ENCODE peak calls at places on chromosomes 6 and 20, in six cellular contexts. Q, X, W, Y, K and E are unnamed samples.

GRCh38 chr6:113830140-113830539 is 27.0 kb upstream of the MARCKS start:
- DNase-seq in Q (no peak), X (no peak), W (no peak), Y (no peak), K (no peak), E (no peak)

GRCh38 chr6:129163551-129163950 is 280.6 kb downstream of the LAMA2 start:
- DNase-seq in Q (no peak), X (no peak), W (no peak), Y (no peak), K (no peak), E (no peak)

GRCh38 chr6:157287923-157288322 is 35.4 kb downstream of the TMEM242 start:
- DNase-seq in Q (no peak), X (no peak), W (no peak), Y (no peak), K (no peak), E (no peak)

GRCh38 chr6:144343736-144344428 is 58.7 kb downstream of the UTRN start:
- DNase-seq in Q (no peak), X (no peak), W (no peak), Y (no peak), K (peak), E (no peak)

GRCh38 chr20:51042657-51043247 is 19.8 kb upstream of the KCNG1 start:
- DNase-seq in Q (no peak), X (no peak), W (no peak), Y (no peak), K (no peak), E (no peak)

GRCh38 chr6:110971458-110971857 is 10.4 kb upstream of the RPF2 start:
- DNase-seq in Q (no peak), X (no peak), W (no peak), Y (no peak), K (no peak), E (no peak)

GRCh38 chr20:24963672-24964517 is 14.8 kb downstream of the CST7 start:
- DNase-seq in Q (no peak), X (no peak), W (no peak), Y (no peak), K (no peak), E (no peak)

GRCh38 chr6:128046033-128046432 is 145.2 kb upstream of the THEMIS start:
- DNase-seq in Q (no peak), X (no peak), W (no peak), Y (no peak), K (no peak), E (no peak)

GRCh38 chr20:23318347-23318746 is 32.2 kb upstream of the NXT1 start:
- DNase-seq in Q (no peak), X (no peak), W (no peak), Y (no peak), K (no peak), E (no peak)

GRCh38 chr20:44701116-44701865 is 13.9 kb upstream of the CCN5 start:
- DNase-seq in Q (peak), X (no peak), W (no peak), Y (no peak), K (no peak), E (no peak)

GRCh38 chr6:161439093-161439492 is 165.2 kb upstream of the AGPAT4 start:
- DNase-seq in Q (peak), X (peak), W (peak), Y (no peak), K (no peak), E (no peak)

GRCh38 chr6:35052694-35053565 is 88.2 kb downstream of the TCP11 start:
- DNase-seq in Q (no peak), X (peak), W (no peak), Y (no peak), K (no peak), E (no peak)

GRCh38 chr20:57707320-57707719 is 2.5 kb downstream of the PMEPA1 start:
- DNase-seq in Q (no peak), X (no peak), W (no peak), Y (no peak), K (no peak), E (no peak)

GRCh38 chr6:165890404-165890735 is 227.3 kb upstream of the PDE10A start:
- DNase-seq in Q (no peak), X (no peak), W (no peak), Y (no peak), K (no peak), E (no peak)